ENCODE peak calls at places on chromosomes 3 and 15, in nine cellular contexts. V, W, U, K, D, M, X, T and C are unnamed samples.

GRCh38 chr3:47283193-47283537 is 421 bp downstream of the KLHL18 start:
- DNase-seq in V (no peak), W (no peak), U (no peak), K (peak; percentile 15), D (no peak), M (no peak), X (no peak), T (no peak), C (no peak)

GRCh38 chr3:197501879-197502620 is 53.7 kb downstream of the BDH1 start:
- DNase-seq in V (peak; percentile 62), W (peak; percentile 62), U (no peak), K (no peak), D (peak; percentile 52), M (peak; percentile 68), X (peak; percentile 64), T (peak; percentile 87), C (no peak)

GRCh38 chr3:115862099-115862498 is 238.8 kb downstream of the GAP43 start:
- DNase-seq in V (no peak), W (no peak), U (no peak), K (no peak), D (no peak), M (no peak), X (no peak), T (no peak), C (no peak)

GRCh38 chr3:23253214-23253613 is 50.1 kb downstream of the UBE2E2 start:
- DNase-seq in V (no peak), W (no peak), U (no peak), K (no peak), D (peak; percentile 22), M (no peak), X (no peak), T (no peak), C (no peak)

GRCh38 chr3:114860526-114860925 is 286.6 kb downstream of the ZBTB20 start:
- DNase-seq in V (no peak), W (no peak), U (no peak), K (no peak), D (no peak), M (no peak), X (no peak), T (no peak), C (no peak)

GRCh38 chr3:139937674-139938279 is 2.8 kb downstream of the CLSTN2 start:
- DNase-seq in V (peak; percentile 6), W (peak; percentile 50), U (peak; percentile 51), K (no peak), D (no peak), M (peak; percentile 49), X (peak; percentile 66), T (peak; percentile 28), C (peak; percentile 1)

GRCh38 chr3:58422756-58423324 is 10.8 kb downstream of the PDHB start:
- DNase-seq in V (no peak), W (peak; percentile 48), U (no peak), K (no peak), D (no peak), M (peak; percentile 35), X (no peak), T (no peak), C (no peak)

GRCh38 chr3:36380171-36381031 is at the start of gene STAC:
- DNase-seq in V (no peak), W (no peak), U (peak; percentile 21), K (no peak), D (no peak), M (peak; percentile 36), X (peak; percentile 63), T (no peak), C (no peak)

GRCh38 chr3:157573780-157574378 is 70.7 kb upstream of the VEPH1 start:
- DNase-seq in V (no peak), W (peak; percentile 77), U (no peak), K (no peak), D (no peak), M (no peak), X (no peak), T (no peak), C (no peak)

GRCh38 chr15:31372635-31373091 is 46.0 kb downstream of the KLF13 start:
- DNase-seq in V (peak; percentile 65), W (peak; percentile 63), U (no peak), K (no peak), D (no peak), M (peak; percentile 89), X (peak; percentile 82), T (no peak), C (peak; percentile 34)

GRCh38 chr15:70636540-70637165 is 126.7 kb downstream of the UACA start:
- DNase-seq in V (peak; percentile 8), W (peak; percentile 32), U (no peak), K (no peak), D (no peak), M (peak; percentile 24), X (no peak), T (no peak), C (no peak)

GRCh38 chr15:53862371-53862770 is 102.9 kb upstream of the WDR72 start:
- DNase-seq in V (no peak), W (peak; percentile 47), U (no peak), K (no peak), D (no peak), M (no peak), X (no peak), T (no peak), C (no peak)

GRCh38 chr15:77748078-77749064 is 115.7 kb upstream of the LINGO1 start:
- DNase-seq in V (no peak), W (no peak), U (no peak), K (no peak), D (no peak), M (no peak), X (no peak), T (no peak), C (no peak)

GRCh38 chr3:162538466-162538865 is 1041.9 kb downstream of the OTOL1 start:
- DNase-seq in V (no peak), W (no peak), U (no peak), K (no peak), D (no peak), M (no peak), X (no peak), T (no peak), C (no peak)

GRCh38 chr3:55636300-55637195 is 149.4 kb upstream of the WNT5A start:
- DNase-seq in V (no peak), W (no peak), U (no peak), K (no peak), D (no peak), M (no peak), X (no peak), T (no peak), C (no peak)

GRCh38 chr15:83845230-83845629 is 191.3 kb downstream of the ADAMTSL3 start:
- DNase-seq in V (no peak), W (peak; percentile 69), U (no peak), K (no peak), D (no peak), M (peak; percentile 88), X (peak; percentile 43), T (no peak), C (peak; percentile 75)

GRCh38 chr3:183265713-183266417 is 12.8 kb downstream of the B3GNT5 start:
- DNase-seq in V (no peak), W (peak; percentile 98), U (peak; percentile 63), K (no peak), D (no peak), M (peak; percentile 44), X (no peak), T (no peak), C (peak; percentile 10)

GRCh38 chr3:64352596-64352989 is 127.3 kb upstream of the PRICKLE2 start:
- DNase-seq in V (no peak), W (peak; percentile 33), U (no peak), K (no peak), D (no peak), M (peak; percentile 42), X (no peak), T (no peak), C (no peak)

GRCh38 chr3:169458323-169458722 is 205.2 kb downstream of the MECOM start:
- DNase-seq in V (no peak), W (no peak), U (peak; percentile 20), K (no peak), D (no peak), M (no peak), X (no peak), T (no peak), C (no peak)

GRCh38 chr3:126683506-126683905 is 20.5 kb upstream of the CHCHD6 start:
- DNase-seq in V (no peak), W (no peak), U (peak; percentile 73), K (no peak), D (no peak), M (no peak), X (no peak), T (no peak), C (no peak)

GRCh38 chr3:8097690-8098089 is 403.9 kb upstream of the LMCD1 start:
- DNase-seq in V (no peak), W (no peak), U (no peak), K (no peak), D (no peak), M (no peak), X (no peak), T (no peak), C (no peak)

GRCh38 chr3:171829841-171830559 is 13.1 kb upstream of the TMEM212 start:
- DNase-seq in V (peak; percentile 54), W (peak; percentile 69), U (peak; percentile 31), K (no peak), D (no peak), M (peak; percentile 80), X (peak; percentile 63), T (no peak), C (no peak)

GRCh38 chr3:155791190-155791589 is 14.9 kb downstream of the C3orf33 start:
- DNase-seq in V (no peak), W (peak; percentile 24), U (no peak), K (no peak), D (no peak), M (peak; percentile 15), X (no peak), T (no peak), C (no peak)

GRCh38 chr3:170815340-170815739 is 54.7 kb downstream of the RPL22L1 start:
- DNase-seq in V (no peak), W (peak; percentile 39), U (peak; percentile 80), K (no peak), D (no peak), M (no peak), X (no peak), T (no peak), C (no peak)

GRCh38 chr15:90859234-90860131 is 8.9 kb upstream of the FURIN start:
- DNase-seq in V (no peak), W (no peak), U (no peak), K (no peak), D (no peak), M (no peak), X (no peak), T (no peak), C (no peak)

GRCh38 chr3:124275421-124275820 is 283.5 kb upstream of the ROPN1 start:
- DNase-seq in V (no peak), W (no peak), U (no peak), K (no peak), D (no peak), M (no peak), X (no peak), T (no peak), C (no peak)

GRCh38 chr3:195170521-195170920 is 100.4 kb downstream of the XXYLT1 start:
- DNase-seq in V (no peak), W (no peak), U (no peak), K (no peak), D (no peak), M (no peak), X (no peak), T (no peak), C (no peak)

GRCh38 chr15:29138260-29138659 is 131.4 kb downstream of the NSMCE3 start:
- DNase-seq in V (no peak), W (no peak), U (no peak), K (no peak), D (no peak), M (no peak), X (no peak), T (no peak), C (no peak)